ENCODE peak calls at places on chromosomes 3 and 15, in eight cellular contexts. A, C, O, T, H, G, X and J are unnamed samples.

GRCh38 chr3:53195602-53196574 is 34.9 kb downstream of the PRKCD start:
- DNase-seq in A (no peak), C (peak), O (no peak), T (no peak), H (no peak), G (peak), X (peak), J (no peak)

GRCh38 chr15:55916666-55917409 is 76.6 kb downstream of the NEDD4 start:
- DNase-seq in A (peak), C (no peak), O (no peak), T (no peak), H (no peak), G (peak), X (no peak), J (peak)

GRCh38 chr15:76235186-76235826 is 76.0 kb downstream of the ETFA start:
- DNase-seq in A (no peak), C (no peak), O (no peak), T (no peak), H (no peak), G (peak), X (no peak), J (peak)

GRCh38 chr15:74022706-74023470 is 28.4 kb downstream of the PML start:
- DNase-seq in A (no peak), C (no peak), O (no peak), T (no peak), H (no peak), G (no peak), X (no peak), J (no peak)

GRCh38 chr15:39874890-39875549 is 45.0 kb downstream of the GPR176 start:
- DNase-seq in A (no peak), C (no peak), O (no peak), T (no peak), H (no peak), G (peak), X (no peak), J (no peak)

GRCh38 chr3:100891033-100891432 is 102.2 kb downstream of the ABI3BP start:
- DNase-seq in A (no peak), C (no peak), O (no peak), T (no peak), H (no peak), G (peak), X (no peak), J (no peak)

GRCh38 chr15:96087180-96087886 is 243.2 kb upstream of the NR2F2 start:
- DNase-seq in A (no peak), C (no peak), O (no peak), T (no peak), H (no peak), G (no peak), X (no peak), J (no peak)

GRCh38 chr3:33975463-33975862 is 177.0 kb downstream of the PDCD6IP start:
- DNase-seq in A (no peak), C (no peak), O (no peak), T (no peak), H (no peak), G (no peak), X (no peak), J (no peak)

GRCh38 chr15:38864827-38865604 is 300.4 kb upstream of the RASGRP1 start:
- DNase-seq in A (peak), C (no peak), O (no peak), T (peak), H (peak), G (peak), X (no peak), J (peak)

GRCh38 chr15:38862104-38862503 is 297.5 kb upstream of the RASGRP1 start:
- DNase-seq in A (no peak), C (no peak), O (no peak), T (no peak), H (no peak), G (no peak), X (no peak), J (no peak)

GRCh38 chr15:38863381-38863780 is 298.8 kb upstream of the RASGRP1 start:
- DNase-seq in A (no peak), C (no peak), O (no peak), T (no peak), H (no peak), G (no peak), X (no peak), J (no peak)

GRCh38 chr15:38861108-38861507 is 296.5 kb upstream of the RASGRP1 start:
- DNase-seq in A (no peak), C (no peak), O (no peak), T (no peak), H (no peak), G (no peak), X (no peak), J (no peak)

GRCh38 chr15:38864122-38864521 is 299.5 kb upstream of the RASGRP1 start:
- DNase-seq in A (no peak), C (no peak), O (no peak), T (no peak), H (no peak), G (peak), X (no peak), J (no peak)
- TF ChIP-seq CTCF in A (peak), C (no peak), O (no peak), T (no peak), H (no peak), G (peak), X (no peak), J (peak)

DNA sequence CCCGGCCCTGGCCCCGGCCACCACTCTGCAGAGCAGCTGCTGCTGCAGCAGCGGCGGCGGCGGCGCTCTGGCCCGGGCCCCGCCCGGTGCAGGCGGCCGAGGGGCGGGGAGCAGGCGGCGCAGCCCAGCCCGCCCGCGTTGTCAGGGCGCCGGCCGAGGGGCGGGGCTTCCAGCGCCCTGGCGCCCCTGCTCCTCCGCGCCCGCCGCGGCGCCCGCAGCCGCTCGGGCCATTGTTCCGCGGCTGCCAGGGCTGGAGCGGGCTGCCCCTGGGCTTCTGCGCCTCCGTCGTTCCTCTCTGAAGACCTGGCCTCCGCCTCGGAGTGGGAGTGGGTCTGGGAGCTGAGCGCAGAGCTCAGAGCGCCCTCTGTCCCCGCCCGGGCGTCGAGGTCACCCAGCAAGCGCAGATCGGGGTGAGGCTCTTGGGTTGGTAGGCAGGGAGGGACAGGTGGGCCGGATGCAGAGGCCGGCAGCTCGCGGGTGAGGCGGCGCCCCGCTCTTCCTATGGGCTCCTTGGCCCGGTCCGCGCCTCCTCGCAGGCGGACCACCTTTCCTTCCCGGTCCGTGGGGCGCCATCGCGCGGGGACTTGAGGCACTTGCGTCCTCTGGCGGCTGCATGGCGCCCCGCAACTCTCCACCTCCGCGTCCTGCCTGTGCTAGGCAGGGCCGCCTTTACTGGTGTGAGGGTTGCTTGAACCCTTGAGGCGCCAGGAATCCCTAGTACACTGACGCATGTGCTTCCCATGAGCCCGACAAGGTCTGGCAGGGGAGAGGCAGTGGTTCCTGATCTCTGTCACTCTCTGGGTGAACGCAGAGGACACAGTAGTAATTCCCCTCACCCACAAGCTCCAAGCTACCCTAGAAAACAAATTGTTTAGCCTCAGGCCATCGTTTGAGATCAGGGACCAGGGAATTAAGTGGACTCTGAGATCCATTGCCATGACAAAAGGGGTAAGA is at the start of gene LPCAT4:
- DNase-seq in A (peak), C (peak), O (peak), T (peak), H (peak), G (peak), X (peak), J (peak)
- TF ChIP-seq CTCF in A (peak), C (peak), O (peak), T (peak), H (peak), G (peak), X (peak), J (peak)

GRCh38 chr15:41894251-41894790 is 468 bp upstream of the SPTBN5 start:
- DNase-seq in A (no peak), C (no peak), O (no peak), T (no peak), H (no peak), G (no peak), X (no peak), J (no peak)
- TF ChIP-seq CTCF in A (no peak), C (no peak), O (no peak), T (no peak), H (no peak), G (no peak), X (no peak), J (no peak)

GRCh38 chr15:60477164-60477563 is 1.8 kb downstream of the ICE2 start:
- DNase-seq in A (no peak), C (no peak), O (no peak), T (no peak), H (no peak), G (no peak), X (no peak), J (no peak)
- TF ChIP-seq CTCF in A (no peak), C (no peak), O (no peak), T (no peak), H (no peak), G (no peak), X (no peak), J (no peak)

DNA sequence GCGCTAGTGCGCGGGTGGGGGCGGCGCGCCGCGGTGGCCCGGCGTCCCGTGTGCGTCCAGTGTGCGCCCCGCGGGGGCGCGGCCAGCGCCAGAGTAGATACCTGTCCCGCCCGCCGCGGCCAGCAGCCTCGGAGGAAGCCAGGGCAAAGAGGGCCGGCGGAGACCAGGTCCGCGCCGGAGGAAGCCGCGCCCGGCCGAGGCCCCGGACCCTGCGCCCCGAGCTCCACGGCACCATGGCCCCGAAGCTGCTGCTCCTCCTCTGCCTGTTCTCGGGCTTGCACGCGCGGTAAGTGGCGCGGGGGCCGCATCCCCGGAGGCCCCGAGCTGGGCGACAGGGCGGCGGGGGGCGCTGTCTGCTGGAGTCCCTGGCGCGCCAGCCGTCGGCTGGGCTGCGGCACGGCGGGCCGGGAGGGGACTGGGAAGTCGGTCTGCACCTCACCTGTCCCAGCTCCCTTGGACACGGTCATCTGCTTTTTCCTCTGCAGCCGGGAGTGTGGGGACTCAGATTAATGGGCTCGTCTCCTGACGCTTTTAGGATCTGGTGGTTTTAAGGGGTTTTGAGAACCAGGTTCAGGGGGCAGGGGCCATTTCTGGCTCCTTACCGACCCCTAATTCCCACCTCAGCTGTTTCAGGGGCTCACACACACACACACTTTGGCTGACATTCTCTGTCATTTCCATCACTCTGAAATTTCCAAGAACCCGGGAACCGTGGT is 480 bp downstream of the GABRG3 start:
- DNase-seq in A (no peak), C (no peak), O (no peak), T (no peak), H (no peak), G (no peak), X (no peak), J (no peak)
- TF ChIP-seq CTCF in A (no peak), C (no peak), O (no peak), T (no peak), H (no peak), G (no peak), X (no peak), J (no peak)

DNA sequence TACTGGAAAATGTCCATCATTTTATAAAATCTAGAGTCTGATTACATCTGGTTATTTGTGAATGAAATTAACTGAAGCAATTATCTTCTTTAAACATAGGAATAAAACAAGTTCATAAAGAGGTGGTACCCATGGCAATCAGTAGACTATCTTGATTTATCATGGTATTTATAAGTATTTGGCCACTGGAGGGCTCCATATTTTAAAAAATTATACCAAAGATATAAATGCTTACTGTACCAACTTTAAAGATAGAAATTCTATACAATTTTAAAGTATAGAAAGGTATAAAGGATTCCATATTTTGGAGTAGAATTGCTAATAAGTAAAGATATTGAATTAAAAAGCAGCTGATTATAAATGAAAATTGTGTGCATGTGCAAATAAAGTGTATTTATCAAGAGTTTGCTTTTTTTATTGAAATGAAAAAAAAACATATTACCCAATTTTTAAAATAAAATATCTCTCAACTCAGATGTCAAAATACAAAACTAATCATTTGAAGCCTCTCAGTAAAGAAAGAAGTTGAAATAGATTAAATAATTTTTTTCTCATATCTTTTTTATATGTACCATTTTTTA is 105.3 kb downstream of the BBX start:
- DNase-seq in A (no peak), C (no peak), O (no peak), T (no peak), H (no peak), G (no peak), X (no peak), J (no peak)
- TF ChIP-seq CTCF in A (no peak), C (peak), O (no peak), T (no peak), H (no peak), G (peak), X (no peak), J (peak)

GRCh38 chr3:31610700-31611275 is 78.1 kb downstream of the STT3B start:
- DNase-seq in A (peak), C (no peak), O (no peak), T (no peak), H (no peak), G (peak), X (no peak), J (no peak)
- TF ChIP-seq CTCF in A (peak), C (no peak), O (peak), T (peak), H (peak), G (peak), X (peak), J (peak)

GRCh38 chr3:84958495-84959469 is at the start of gene CADM2:
- DNase-seq in A (peak), C (peak), O (peak), T (peak), H (peak), G (peak), X (peak), J (no peak)
- TF ChIP-seq CTCF in A (no peak), C (no peak), O (peak), T (peak), H (no peak), G (peak), X (no peak), J (no peak)

DNA sequence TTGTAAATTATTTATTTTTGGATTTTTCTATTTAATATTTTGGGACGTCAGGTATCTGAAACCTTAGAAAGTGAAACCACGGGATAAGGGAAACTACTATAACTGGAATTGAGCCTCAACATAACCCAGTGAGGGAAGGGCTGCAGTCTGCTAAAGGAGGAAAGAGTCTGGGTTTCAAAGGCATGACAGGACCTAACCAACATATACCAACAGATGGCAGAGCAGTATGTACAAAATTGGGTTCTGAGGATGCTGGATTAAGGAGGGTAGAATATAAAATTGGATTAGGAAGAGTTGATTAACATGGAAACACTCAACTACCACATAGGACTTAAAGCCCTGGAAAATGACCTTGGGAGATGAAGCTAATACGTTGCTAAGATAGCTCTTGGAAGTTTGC is 603.5 kb downstream of the MECOM start:
- DNase-seq in A (no peak), C (no peak), O (no peak), T (no peak), H (no peak), G (peak), X (no peak), J (no peak)
- TF ChIP-seq CTCF in A (no peak), C (no peak), O (no peak), T (no peak), H (no peak), G (no peak), X (no peak), J (peak)

DNA sequence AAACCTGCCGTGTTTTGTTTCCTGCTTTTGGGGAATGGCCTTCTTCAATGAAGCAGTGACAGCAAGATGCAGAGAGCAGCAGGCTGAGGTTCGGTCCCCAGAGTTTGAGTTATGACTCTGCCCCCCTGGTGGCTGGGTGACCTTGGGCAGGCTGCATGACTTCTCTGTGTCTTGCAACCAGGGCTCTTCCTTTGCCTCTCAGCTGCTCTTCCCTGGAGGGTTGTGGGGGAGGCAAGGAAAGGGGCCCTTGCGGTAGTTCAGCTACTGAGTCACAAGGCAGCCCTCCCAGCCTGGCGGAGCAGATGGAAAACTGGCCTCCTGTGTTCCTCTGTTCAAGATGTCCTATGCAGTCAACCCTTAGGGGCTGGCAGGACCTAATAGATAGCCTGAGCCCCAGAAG is 17.1 kb downstream of the CTXND1 start:
- DNase-seq in A (no peak), C (peak), O (no peak), T (no peak), H (no peak), G (peak), X (peak), J (no peak)
- TF ChIP-seq CTCF in A (peak), C (peak), O (no peak), T (no peak), H (peak), G (peak), X (peak), J (peak)